ENCODE peak calls at places on chromosomes 16 and 17, in four cellular contexts. R is AG10803, I is activated B cell treated with CpG ODN at 0.5 μM for 24 hours, P is tibial nerve. N is an unnamed sample.

GRCh38 chr17:70563301-70563820 is 394.0 kb downstream of the KCNJ2 start:
- DNase-seq in R (peak), I (no peak), P (no peak), N (peak)

GRCh38 chr16:11121909-11122692 is 133.9 kb downstream of the SOCS1 start:
- DNase-seq in R (no peak), I (no peak), P (no peak), N (no peak)

GRCh38 chr16:1052791-1053521 is 19.6 kb upstream of the SSTR5 start:
- DNase-seq in R (no peak), I (no peak), P (no peak), N (no peak)

GRCh38 chr16:54931041-54931756 is 534 bp downstream of the IRX5 start:
- DNase-seq in R (no peak), I (no peak), P (no peak), N (peak)

GRCh38 chr17:42054101-42054500 is 3.7 kb upstream of the C17orf113 start:
- DNase-seq in R (no peak), I (no peak), P (no peak), N (no peak)

GRCh38 chr16:68368602-68368944 is 57.8 kb downstream of the PRMT7 start:
- DNase-seq in R (no peak), I (no peak), P (no peak), N (no peak)

GRCh38 chr17:61837175-61838051 is 25.9 kb downstream of the BRIP1 start:
- DNase-seq in R (peak), I (peak), P (peak), N (peak)

GRCh38 chr16:715448-716249 is 731 bp downstream of the METRN start:
- DNase-seq in R (no peak), I (peak), P (no peak), N (peak)

GRCh38 chr17:61908292-61909037 is 19.3 kb downstream of the INTS2 start:
- DNase-seq in R (no peak), I (no peak), P (no peak), N (no peak)

GRCh38 chr16:55501549-55502322 is 7.1 kb upstream of the LPCAT2 start:
- DNase-seq in R (no peak), I (no peak), P (peak), N (no peak)